ENCODE peak calls at places on chromosomes 12 and 14, in six cellular contexts. One of them, this sample, is unnamed.

GRCh38 chr12:19125325-19125724 is 4.2 kb upstream of the PLEKHA5 start:
- DNase-seq in HepG2: no peak
- DNase-seq in IMR-90: peak
- DNase-seq in GM12878: no peak
- DNase-seq in A549: no peak
- DNase-seq in K562: no peak
- DNase-seq in this sample: no peak

GRCh38 chr12:132827763-132828703 is 636 bp downstream of the GOLGA3 start:
- DNase-seq in HepG2: peak
- DNase-seq in IMR-90: peak
- DNase-seq in GM12878: no peak
- DNase-seq in A549: peak
- DNase-seq in K562: no peak
- DNase-seq in this sample: no peak

GRCh38 chr12:98516184-98516873 is 939 bp downstream of the TMPO start:
- DNase-seq in HepG2: peak
- DNase-seq in IMR-90: peak
- DNase-seq in GM12878: peak
- DNase-seq in A549: peak
- DNase-seq in K562: no peak
- DNase-seq in this sample: peak

GRCh38 chr12:51171884-51172514 is 936 bp downstream of the TFCP2 start:
- DNase-seq in HepG2: peak
- DNase-seq in IMR-90: peak
- DNase-seq in GM12878: peak
- DNase-seq in A549: no peak
- DNase-seq in K562: no peak
- DNase-seq in this sample: no peak

GRCh38 chr14:35365130-35366047 is 39.2 kb downstream of the NFKBIA start:
- DNase-seq in HepG2: peak
- DNase-seq in IMR-90: peak
- DNase-seq in GM12878: no peak
- DNase-seq in A549: peak
- DNase-seq in K562: no peak
- DNase-seq in this sample: no peak

GRCh38 chr14:58151264-58151700 is 731 bp downstream of the ARMH4 start:
- DNase-seq in HepG2: peak
- DNase-seq in IMR-90: no peak
- DNase-seq in GM12878: no peak
- DNase-seq in A549: no peak
- DNase-seq in K562: no peak
- DNase-seq in this sample: peak

GRCh38 chr14:56273151-56273550 is 154.9 kb downstream of the PELI2 start:
- DNase-seq in HepG2: no peak
- DNase-seq in IMR-90: peak
- DNase-seq in GM12878: no peak
- DNase-seq in A549: no peak
- DNase-seq in K562: no peak
- DNase-seq in this sample: no peak

GRCh38 chr12:108826115-108826806 is 31.1 kb downstream of the SSH1 start:
- DNase-seq in HepG2: no peak
- DNase-seq in IMR-90: peak
- DNase-seq in GM12878: no peak
- DNase-seq in A549: no peak
- DNase-seq in K562: peak
- DNase-seq in this sample: peak

GRCh38 chr12:10143205-10143604 is 13.2 kb upstream of the CLEC7A start:
- DNase-seq in HepG2: no peak
- DNase-seq in IMR-90: peak
- DNase-seq in GM12878: no peak
- DNase-seq in A549: no peak
- DNase-seq in K562: no peak
- DNase-seq in this sample: no peak

GRCh38 chr12:47085815-47086252 is 6.1 kb upstream of the AMIGO2 start:
- DNase-seq in HepG2: peak
- DNase-seq in IMR-90: peak
- DNase-seq in GM12878: no peak
- DNase-seq in A549: peak
- DNase-seq in K562: no peak
- DNase-seq in this sample: no peak

GRCh38 chr12:73665193-73665592 is 872.4 kb upstream of the ATXN7L3B start:
- DNase-seq in HepG2: no peak
- DNase-seq in IMR-90: no peak
- DNase-seq in GM12878: no peak
- DNase-seq in A549: no peak
- DNase-seq in K562: no peak
- DNase-seq in this sample: no peak

GRCh38 chr14:59252772-59253500 is 64.5 kb downstream of the DAAM1 start:
- DNase-seq in HepG2: no peak
- DNase-seq in IMR-90: no peak
- DNase-seq in GM12878: no peak
- DNase-seq in A549: no peak
- DNase-seq in K562: no peak
- DNase-seq in this sample: no peak

GRCh38 chr12:122942609-122943008 is 23.7 kb downstream of the ABCB9 start:
- DNase-seq in HepG2: peak
- DNase-seq in IMR-90: peak
- DNase-seq in GM12878: no peak
- DNase-seq in A549: peak
- DNase-seq in K562: no peak
- DNase-seq in this sample: no peak

GRCh38 chr12:49131973-49132461 is 822 bp upstream of the TUBA1B start:
- DNase-seq in HepG2: no peak
- DNase-seq in IMR-90: peak
- DNase-seq in GM12878: no peak
- DNase-seq in A549: no peak
- DNase-seq in K562: no peak
- DNase-seq in this sample: no peak

GRCh38 chr14:68233385-68233784 is 413.8 kb downstream of the RAD51B start:
- DNase-seq in HepG2: no peak
- DNase-seq in IMR-90: no peak
- DNase-seq in GM12878: no peak
- DNase-seq in A549: no peak
- DNase-seq in K562: no peak
- DNase-seq in this sample: no peak

GRCh38 chr14:52079239-52079956 is 10.5 kb upstream of the NID2 start:
- DNase-seq in HepG2: peak
- DNase-seq in IMR-90: peak
- DNase-seq in GM12878: no peak
- DNase-seq in A549: no peak
- DNase-seq in K562: no peak
- DNase-seq in this sample: no peak

GRCh38 chr12:67829873-67830272 is 159.4 kb upstream of the IFNG-AS1 start:
- DNase-seq in HepG2: no peak
- DNase-seq in IMR-90: no peak
- DNase-seq in GM12878: no peak
- DNase-seq in A549: no peak
- DNase-seq in K562: no peak
- DNase-seq in this sample: no peak

GRCh38 chr12:107921062-107921461 is 146.6 kb downstream of the ASCL4 start:
- DNase-seq in HepG2: no peak
- DNase-seq in IMR-90: no peak
- DNase-seq in GM12878: no peak
- DNase-seq in A549: no peak
- DNase-seq in K562: no peak
- DNase-seq in this sample: no peak

GRCh38 chr12:13095266-13095995 is 8.0 kb downstream of the GSG1 start:
- DNase-seq in HepG2: no peak
- DNase-seq in IMR-90: no peak
- DNase-seq in GM12878: no peak
- DNase-seq in A549: no peak
- DNase-seq in K562: no peak
- DNase-seq in this sample: no peak

GRCh38 chr12:79769189-79769859 is 78.6 kb upstream of the PAWR start:
- DNase-seq in HepG2: no peak
- DNase-seq in IMR-90: no peak
- DNase-seq in GM12878: no peak
- DNase-seq in A549: no peak
- DNase-seq in K562: no peak
- DNase-seq in this sample: no peak

GRCh38 chr14:61695695-61696527 is 598 bp downstream of the HIF1A start:
- DNase-seq in HepG2: peak
- DNase-seq in IMR-90: peak
- DNase-seq in GM12878: no peak
- DNase-seq in A549: peak
- DNase-seq in K562: peak
- DNase-seq in this sample: peak

GRCh38 chr14:52031781-52032180 is 37.1 kb downstream of the NID2 start:
- DNase-seq in HepG2: no peak
- DNase-seq in IMR-90: peak
- DNase-seq in GM12878: no peak
- DNase-seq in A549: no peak
- DNase-seq in K562: no peak
- DNase-seq in this sample: no peak

GRCh38 chr12:29164477-29165163 is 15.5 kb downstream of the FAR2 start:
- DNase-seq in HepG2: no peak
- DNase-seq in IMR-90: peak
- DNase-seq in GM12878: peak
- DNase-seq in A549: no peak
- DNase-seq in K562: no peak
- DNase-seq in this sample: no peak

GRCh38 chr12:48965447-48965846 is 6.1 kb downstream of the WNT10B start:
- DNase-seq in HepG2: no peak
- DNase-seq in IMR-90: peak
- DNase-seq in GM12878: no peak
- DNase-seq in A549: no peak
- DNase-seq in K562: no peak
- DNase-seq in this sample: peak

GRCh38 chr12:541676-542289 is 82.0 kb downstream of the B4GALNT3 start:
- DNase-seq in HepG2: no peak
- DNase-seq in IMR-90: no peak
- DNase-seq in GM12878: no peak
- DNase-seq in A549: no peak
- DNase-seq in K562: no peak
- DNase-seq in this sample: peak

GRCh38 chr12:20174776-20175175 is 193.6 kb upstream of the PDE3A start:
- DNase-seq in HepG2: no peak
- DNase-seq in IMR-90: no peak
- DNase-seq in GM12878: no peak
- DNase-seq in A549: no peak
- DNase-seq in K562: no peak
- DNase-seq in this sample: no peak
- TF ChIP-seq SMC3 in HepG2: no peak
- TF ChIP-seq SMC3 in IMR-90: no peak
- TF ChIP-seq SMC3 in GM12878: no peak
- TF ChIP-seq SMC3 in A549: no peak
- TF ChIP-seq SMC3 in K562: no peak
- TF ChIP-seq SMC3 in this sample: no peak

DNA sequence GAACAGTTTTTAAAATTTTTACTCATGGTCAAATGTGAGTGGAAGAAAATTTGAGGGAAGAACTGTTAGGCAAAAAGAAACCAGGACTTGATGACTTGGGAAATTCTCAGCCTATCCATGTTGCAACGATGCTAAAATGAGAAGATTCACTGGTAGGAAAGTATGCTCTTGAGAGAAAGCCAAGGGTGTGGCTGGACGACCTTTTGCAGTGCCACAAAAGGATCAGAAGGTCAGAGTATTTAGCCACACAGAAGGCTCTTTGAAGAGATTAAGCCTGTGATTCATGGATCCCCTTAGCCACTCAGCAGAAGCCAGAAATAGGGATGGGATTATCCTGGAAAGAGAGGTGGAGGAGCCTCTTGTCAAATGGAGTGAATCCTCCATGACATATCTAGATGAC is 336.8 kb downstream of the LRIG3 start:
- DNase-seq in HepG2: no peak
- DNase-seq in IMR-90: peak
- DNase-seq in GM12878: no peak
- DNase-seq in A549: peak
- DNase-seq in K562: no peak
- DNase-seq in this sample: no peak
- TF ChIP-seq RAD21 in HepG2: no peak
- TF ChIP-seq RAD21 in IMR-90: no peak
- TF ChIP-seq RAD21 in GM12878: no peak
- TF ChIP-seq RAD21 in A549: no peak
- TF ChIP-seq RAD21 in K562: no peak
- TF ChIP-seq RAD21 in this sample: no peak

DNA sequence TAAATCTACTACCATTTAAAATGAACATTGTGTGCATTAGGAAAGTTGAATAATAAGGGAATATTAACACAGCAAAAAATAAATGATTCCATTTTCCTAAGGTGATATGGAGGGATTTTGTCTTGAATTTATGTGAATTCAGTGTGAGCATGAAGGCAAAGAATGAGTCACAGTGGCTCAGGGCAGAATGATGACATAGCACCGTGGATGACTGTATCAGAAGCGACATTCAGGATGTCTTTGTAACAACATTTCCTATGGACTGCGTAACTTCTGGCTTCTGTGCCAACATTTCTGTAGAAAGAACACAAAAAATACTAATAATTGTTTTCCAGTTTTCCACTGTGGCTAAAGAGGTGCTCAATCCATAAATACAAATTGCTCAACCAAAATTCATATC is 54.6 kb downstream of the TTC8 start:
- DNase-seq in HepG2: no peak
- DNase-seq in IMR-90: peak
- DNase-seq in GM12878: no peak
- DNase-seq in A549: peak
- DNase-seq in K562: no peak
- DNase-seq in this sample: no peak
- TF ChIP-seq SMC3 in HepG2: no peak
- TF ChIP-seq SMC3 in IMR-90: no peak
- TF ChIP-seq SMC3 in GM12878: no peak
- TF ChIP-seq SMC3 in A549: no peak
- TF ChIP-seq SMC3 in K562: no peak
- TF ChIP-seq SMC3 in this sample: no peak

GRCh38 chr12:70221626-70222025 is 21.6 kb upstream of the CNOT2 start:
- DNase-seq in HepG2: no peak
- DNase-seq in IMR-90: no peak
- DNase-seq in GM12878: no peak
- DNase-seq in A549: no peak
- DNase-seq in K562: no peak
- DNase-seq in this sample: no peak
- TF ChIP-seq RAD21 in HepG2: no peak
- TF ChIP-seq RAD21 in IMR-90: no peak
- TF ChIP-seq RAD21 in GM12878: no peak
- TF ChIP-seq RAD21 in A549: no peak
- TF ChIP-seq RAD21 in K562: no peak
- TF ChIP-seq RAD21 in this sample: no peak

DNA sequence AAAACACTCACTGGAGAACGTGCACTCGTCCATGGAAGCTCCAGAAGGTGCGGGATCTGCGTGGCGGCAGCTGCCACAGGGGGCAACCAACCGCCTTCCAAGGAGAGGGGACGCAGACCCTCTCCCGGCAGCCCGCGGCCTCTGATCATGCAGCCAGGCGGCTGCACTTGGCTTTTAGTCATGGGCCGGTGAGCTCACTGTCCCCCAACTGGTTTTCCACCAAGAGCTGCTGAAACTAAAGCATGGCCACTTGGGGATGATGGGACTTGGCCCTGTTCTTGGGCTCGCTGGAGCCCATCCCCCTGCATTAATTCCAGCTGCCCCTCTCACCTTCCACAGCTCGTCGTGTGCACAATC is 39.1 kb downstream of the CCDC85C start:
- DNase-seq in HepG2: no peak
- DNase-seq in IMR-90: no peak
- DNase-seq in GM12878: no peak
- DNase-seq in A549: no peak
- DNase-seq in K562: no peak
- DNase-seq in this sample: peak
- TF ChIP-seq SMC3 in HepG2: no peak
- TF ChIP-seq SMC3 in IMR-90: no peak
- TF ChIP-seq SMC3 in GM12878: no peak
- TF ChIP-seq SMC3 in A549: no peak
- TF ChIP-seq SMC3 in K562: no peak
- TF ChIP-seq SMC3 in this sample: no peak

GRCh38 chr12:94710933-94711332 is 60.6 kb upstream of the TMCC3 start:
- DNase-seq in HepG2: peak
- DNase-seq in IMR-90: peak
- DNase-seq in GM12878: no peak
- DNase-seq in A549: peak
- DNase-seq in K562: no peak
- DNase-seq in this sample: peak
- TF ChIP-seq RAD21 in HepG2: no peak
- TF ChIP-seq RAD21 in IMR-90: peak
- TF ChIP-seq RAD21 in GM12878: peak
- TF ChIP-seq RAD21 in A549: peak
- TF ChIP-seq RAD21 in K562: no peak
- TF ChIP-seq RAD21 in this sample: peak